ENCODE peak calls at places on chromosomes 3 and 15, in eight cellular contexts. S is pulmonary artery endothelial cell; P is AG08396; U is activated CD4-positive, CD25-positive, alpha-beta regulatory T cell; L is IMR-90; Y is WERI-Rb-1; H is tibial nerve; E is WTC11. Q is an unnamed sample.
A peak's percentile ranks its signal among the peaks of the same experiment; 100 is the strongest.

GRCh38 chr3:44323341-44323955 is 15.1 kb upstream of the TCAIM start:
- DNase-seq in U (peak; percentile 8), L (peak; percentile 71), S (peak; percentile 22), Y (peak; percentile 67), H (peak; percentile 97), E (peak; percentile 57), P (peak; percentile 21), Q (no peak)

GRCh38 chr3:48595526-48596121 is 495 bp upstream of the COL7A1 start:
- DNase-seq in L (peak; percentile 86), H (no peak), E (peak; percentile 35), U (no peak), P (peak; percentile 91), Y (no peak), S (no peak), Q (no peak)

GRCh38 chr3:194269610-194270145 is 81.5 kb downstream of the CPN2 start:
- DNase-seq in Y (no peak), U (no peak), H (peak; percentile 57), P (peak; percentile 80), S (peak; percentile 78), L (no peak), E (peak; percentile 83), Q (no peak)

GRCh38 chr15:22944651-22945050 is 35.5 kb downstream of the CYFIP1 start:
- DNase-seq in Y (no peak), E (no peak), S (no peak), P (no peak), H (no peak), U (no peak), L (no peak), Q (no peak)

GRCh38 chr15:51046016-51046415 is 48.7 kb downstream of the TNFAIP8L3 start:
- DNase-seq in L (no peak), P (no peak), S (no peak), H (no peak), U (no peak), E (no peak), Y (no peak), Q (no peak)

GRCh38 chr3:150627557-150627956 is 24.4 kb downstream of the SELENOT start:
- DNase-seq in S (no peak), U (no peak), Y (no peak), E (no peak), P (no peak), H (no peak), L (peak; percentile 40), Q (no peak)

GRCh38 chr3:119255214-119255613 is 14.5 kb upstream of the B4GALT4 start:
- DNase-seq in S (no peak), H (no peak), Y (no peak), E (no peak), U (no peak), P (no peak), L (no peak), Q (no peak)

GRCh38 chr15:78872972-78873795 is 494 bp downstream of the MORF4L1 start:
- DNase-seq in H (peak; percentile 53), E (peak; percentile 91), Y (peak; percentile 93), S (peak; percentile 78), U (peak; percentile 65), P (peak; percentile 78), L (peak; percentile 93), Q (peak; percentile 48)

GRCh38 chr15:69400850-69401249 is 13.3 kb upstream of the KIF23 start:
- DNase-seq in U (no peak), L (peak; percentile 47), Y (no peak), S (no peak), E (no peak), H (no peak), P (no peak), Q (no peak)

GRCh38 chr3:190533511-190534282 is 19.8 kb downstream of the IL1RAP start:
- DNase-seq in U (no peak), H (peak; percentile 49), S (no peak), E (no peak), Y (no peak), P (peak; percentile 87), L (peak; percentile 93), Q (no peak)

GRCh38 chr15:43966646-43967045 is 139.8 kb downstream of the WDR76 start:
- DNase-seq in P (peak; percentile 12), U (no peak), Y (no peak), S (no peak), L (peak; percentile 54), E (no peak), H (no peak), Q (no peak)

GRCh38 chr3:45574067-45574494 is 20.5 kb upstream of the LIMD1 start:
- DNase-seq in P (no peak), E (no peak), U (no peak), L (no peak), Y (no peak), S (no peak), H (no peak), Q (no peak)

GRCh38 chr15:96335429-96335807 is 4.9 kb downstream of the NR2F2 start:
- DNase-seq in P (peak; percentile 12), E (no peak), S (no peak), H (peak; percentile 6), L (no peak), Y (no peak), U (no peak), Q (no peak)

GRCh38 chr3:170992854-170993253 is 33.7 kb downstream of the SLC2A2 start:
- DNase-seq in H (no peak), Y (no peak), U (no peak), S (no peak), E (no peak), P (no peak), L (peak; percentile 35), Q (no peak)

GRCh38 chr3:123186695-123187094 is 15.0 kb upstream of the SEC22A start:
- DNase-seq in P (no peak), S (peak; percentile 44), Y (no peak), U (no peak), L (no peak), E (no peak), H (no peak), Q (no peak)

GRCh38 chr15:68154923-68155559 is 50.1 kb downstream of the CALML4 start:
- DNase-seq in H (peak; percentile 71), L (peak; percentile 70), S (no peak), U (no peak), E (peak; percentile 28), P (peak; percentile 23), Y (peak; percentile 38), Q (peak; percentile 54)

GRCh38 chr3:141275032-141275422 is 43.4 kb downstream of the PXYLP1 start:
- DNase-seq in L (peak; percentile 66), E (no peak), Y (no peak), H (no peak), P (peak; percentile 51), U (no peak), S (no peak), Q (no peak)

GRCh38 chr3:128348805-128349531 is 117.7 kb downstream of the DNAJB8 start:
- DNase-seq in E (no peak), Y (peak; percentile 50), L (peak; percentile 13), P (no peak), S (no peak), H (no peak), U (no peak), Q (no peak)

GRCh38 chr3:143786229-143787199 is 61.8 kb downstream of the SLC9A9 start:
- DNase-seq in H (peak; percentile 56), L (peak; percentile 17), S (no peak), P (peak; percentile 16), Y (no peak), E (no peak), U (no peak), Q (no peak)

GRCh38 chr3:197468167-197468566 is 87.6 kb downstream of the BDH1 start:
- DNase-seq in E (no peak), H (no peak), Y (no peak), P (no peak), S (no peak), U (no peak), L (no peak), Q (no peak)

GRCh38 chr15:32730677-32731654 is 13.2 kb downstream of the GREM1 start:
- DNase-seq in Y (no peak), P (peak; percentile 41), U (no peak), S (no peak), H (no peak), E (peak; percentile 84), L (no peak), Q (no peak)